ENCODE peak calls at places on chromosome 5, in ten cellular contexts. One of them, this sample, is unnamed.

GRCh38 chr5:139394123-139394653 is 716 bp downstream of the PROB1 start:
- DNase-seq in RWPE1: no peak
- DNase-seq in Peyer's patch: no peak
- DNase-seq in CD4-positive, CD25-positive, alpha-beta regulatory T cell: peak
- DNase-seq in mammary epithelial cell: no peak
- DNase-seq in pancreas: peak
- DNase-seq in right lobe of liver: no peak
- DNase-seq in CD8-positive, alpha-beta T cell: no peak
- DNase-seq in adrenal gland: peak
- DNase-seq in IMR-90: no peak
- DNase-seq in this sample: no peak

GRCh38 chr5:43000198-43000840 is 39.8 kb downstream of the ANXA2R start:
- DNase-seq in RWPE1: no peak
- DNase-seq in Peyer's patch: no peak
- DNase-seq in CD4-positive, CD25-positive, alpha-beta regulatory T cell: no peak
- DNase-seq in mammary epithelial cell: peak
- DNase-seq in pancreas: peak
- DNase-seq in right lobe of liver: no peak
- DNase-seq in CD8-positive, alpha-beta T cell: no peak
- DNase-seq in adrenal gland: peak
- DNase-seq in IMR-90: peak
- DNase-seq in this sample: no peak

GRCh38 chr5:157564149-157564711 is 11.3 kb downstream of the ADAM19 start:
- DNase-seq in RWPE1: no peak
- DNase-seq in Peyer's patch: no peak
- DNase-seq in CD4-positive, CD25-positive, alpha-beta regulatory T cell: no peak
- DNase-seq in mammary epithelial cell: no peak
- DNase-seq in pancreas: no peak
- DNase-seq in right lobe of liver: peak
- DNase-seq in CD8-positive, alpha-beta T cell: no peak
- DNase-seq in adrenal gland: no peak
- DNase-seq in IMR-90: no peak
- DNase-seq in this sample: no peak

GRCh38 chr5:173602423-173602822 is 14.0 kb downstream of the BOD1 start:
- DNase-seq in RWPE1: no peak
- DNase-seq in Peyer's patch: no peak
- DNase-seq in CD4-positive, CD25-positive, alpha-beta regulatory T cell: no peak
- DNase-seq in mammary epithelial cell: no peak
- DNase-seq in pancreas: no peak
- DNase-seq in right lobe of liver: no peak
- DNase-seq in CD8-positive, alpha-beta T cell: no peak
- DNase-seq in adrenal gland: peak
- DNase-seq in IMR-90: peak
- DNase-seq in this sample: no peak

GRCh38 chr5:113202904-113203716 is 226.5 kb downstream of the DCP2 start:
- DNase-seq in RWPE1: peak
- DNase-seq in Peyer's patch: no peak
- DNase-seq in CD4-positive, CD25-positive, alpha-beta regulatory T cell: no peak
- DNase-seq in mammary epithelial cell: no peak
- DNase-seq in pancreas: peak
- DNase-seq in right lobe of liver: peak
- DNase-seq in CD8-positive, alpha-beta T cell: no peak
- DNase-seq in adrenal gland: no peak
- DNase-seq in IMR-90: peak
- DNase-seq in this sample: peak

GRCh38 chr5:394671-395155 is 48.3 kb upstream of the EXOC3 start:
- DNase-seq in RWPE1: no peak
- DNase-seq in Peyer's patch: peak
- DNase-seq in CD4-positive, CD25-positive, alpha-beta regulatory T cell: no peak
- DNase-seq in mammary epithelial cell: no peak
- DNase-seq in pancreas: no peak
- DNase-seq in right lobe of liver: no peak
- DNase-seq in CD8-positive, alpha-beta T cell: no peak
- DNase-seq in adrenal gland: no peak
- DNase-seq in IMR-90: no peak
- DNase-seq in this sample: no peak

GRCh38 chr5:116834796-116835515 is 260.3 kb upstream of the SEMA6A start:
- DNase-seq in RWPE1: no peak
- DNase-seq in Peyer's patch: no peak
- DNase-seq in CD4-positive, CD25-positive, alpha-beta regulatory T cell: no peak
- DNase-seq in mammary epithelial cell: no peak
- DNase-seq in pancreas: no peak
- DNase-seq in right lobe of liver: no peak
- DNase-seq in CD8-positive, alpha-beta T cell: no peak
- DNase-seq in adrenal gland: no peak
- DNase-seq in IMR-90: no peak
- DNase-seq in this sample: no peak

GRCh38 chr5:55911784-55912653 is 60.9 kb downstream of the IL31RA start:
- DNase-seq in RWPE1: no peak
- DNase-seq in Peyer's patch: no peak
- DNase-seq in CD4-positive, CD25-positive, alpha-beta regulatory T cell: no peak
- DNase-seq in mammary epithelial cell: no peak
- DNase-seq in pancreas: no peak
- DNase-seq in right lobe of liver: no peak
- DNase-seq in CD8-positive, alpha-beta T cell: no peak
- DNase-seq in adrenal gland: no peak
- DNase-seq in IMR-90: peak
- DNase-seq in this sample: no peak

GRCh38 chr5:177194278-177194677 is 60.7 kb downstream of the NSD1 start:
- DNase-seq in RWPE1: peak
- DNase-seq in Peyer's patch: no peak
- DNase-seq in CD4-positive, CD25-positive, alpha-beta regulatory T cell: no peak
- DNase-seq in mammary epithelial cell: peak
- DNase-seq in pancreas: no peak
- DNase-seq in right lobe of liver: no peak
- DNase-seq in CD8-positive, alpha-beta T cell: no peak
- DNase-seq in adrenal gland: peak
- DNase-seq in IMR-90: peak
- DNase-seq in this sample: peak

GRCh38 chr5:55636711-55637110 is 75.4 kb downstream of the SLC38A9 start:
- DNase-seq in RWPE1: peak
- DNase-seq in Peyer's patch: no peak
- DNase-seq in CD4-positive, CD25-positive, alpha-beta regulatory T cell: no peak
- DNase-seq in mammary epithelial cell: no peak
- DNase-seq in pancreas: no peak
- DNase-seq in right lobe of liver: peak
- DNase-seq in CD8-positive, alpha-beta T cell: no peak
- DNase-seq in adrenal gland: peak
- DNase-seq in IMR-90: peak
- DNase-seq in this sample: no peak

GRCh38 chr5:3593771-3594513 is 1.7 kb upstream of the IRX1 start:
- DNase-seq in RWPE1: no peak
- DNase-seq in Peyer's patch: no peak
- DNase-seq in CD4-positive, CD25-positive, alpha-beta regulatory T cell: no peak
- DNase-seq in mammary epithelial cell: peak
- DNase-seq in pancreas: no peak
- DNase-seq in right lobe of liver: no peak
- DNase-seq in CD8-positive, alpha-beta T cell: no peak
- DNase-seq in adrenal gland: no peak
- DNase-seq in IMR-90: no peak
- DNase-seq in this sample: no peak

GRCh38 chr5:89556215-89557009 is 673.4 kb upstream of the MEF2C start:
- DNase-seq in RWPE1: peak
- DNase-seq in Peyer's patch: no peak
- DNase-seq in CD4-positive, CD25-positive, alpha-beta regulatory T cell: no peak
- DNase-seq in mammary epithelial cell: peak
- DNase-seq in pancreas: no peak
- DNase-seq in right lobe of liver: no peak
- DNase-seq in CD8-positive, alpha-beta T cell: no peak
- DNase-seq in adrenal gland: peak
- DNase-seq in IMR-90: peak
- DNase-seq in this sample: peak

GRCh38 chr5:170120576-170120975 is 14.9 kb downstream of the FOXI1 start:
- DNase-seq in RWPE1: no peak
- DNase-seq in Peyer's patch: no peak
- DNase-seq in CD4-positive, CD25-positive, alpha-beta regulatory T cell: no peak
- DNase-seq in mammary epithelial cell: peak
- DNase-seq in pancreas: no peak
- DNase-seq in right lobe of liver: no peak
- DNase-seq in CD8-positive, alpha-beta T cell: no peak
- DNase-seq in adrenal gland: no peak
- DNase-seq in IMR-90: peak
- DNase-seq in this sample: peak
- H3K27ac ChIP-seq in RWPE1: no peak
- H3K27ac ChIP-seq in Peyer's patch: no peak
- H3K27ac ChIP-seq in CD4-positive, CD25-positive, alpha-beta regulatory T cell: no peak
- H3K27ac ChIP-seq in mammary epithelial cell: peak
- H3K27ac ChIP-seq in pancreas: no peak
- H3K27ac ChIP-seq in right lobe of liver: no peak
- H3K27ac ChIP-seq in CD8-positive, alpha-beta T cell: no peak
- H3K27ac ChIP-seq in adrenal gland: no peak
- H3K27ac ChIP-seq in IMR-90: peak
- H3K27ac ChIP-seq in this sample: no peak

DNA sequence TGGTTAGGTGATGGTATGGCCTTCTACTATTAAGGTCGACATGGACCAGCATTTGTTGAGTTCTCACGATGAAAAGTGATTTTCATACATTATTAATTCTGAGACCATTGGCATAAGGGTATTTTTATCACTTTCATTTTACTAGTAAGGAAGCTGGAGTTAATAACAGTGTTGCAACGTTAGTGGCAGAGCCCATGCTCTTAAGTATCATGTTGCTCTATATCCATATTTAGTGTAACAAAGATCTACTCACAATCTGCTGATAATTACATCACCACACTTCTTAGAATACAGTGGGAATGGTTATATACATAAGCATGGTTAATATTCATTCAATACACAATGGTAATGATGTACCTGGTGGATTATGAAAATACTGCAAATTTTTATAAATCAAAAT is 81.9 kb downstream of the PRR16 start:
- DNase-seq in RWPE1: no peak
- DNase-seq in Peyer's patch: no peak
- DNase-seq in CD4-positive, CD25-positive, alpha-beta regulatory T cell: no peak
- DNase-seq in mammary epithelial cell: no peak
- DNase-seq in pancreas: no peak
- DNase-seq in right lobe of liver: no peak
- DNase-seq in CD8-positive, alpha-beta T cell: no peak
- DNase-seq in adrenal gland: no peak
- DNase-seq in IMR-90: peak
- DNase-seq in this sample: no peak
- H3K27ac ChIP-seq in RWPE1: no peak
- H3K27ac ChIP-seq in Peyer's patch: no peak
- H3K27ac ChIP-seq in CD4-positive, CD25-positive, alpha-beta regulatory T cell: no peak
- H3K27ac ChIP-seq in mammary epithelial cell: no peak
- H3K27ac ChIP-seq in pancreas: no peak
- H3K27ac ChIP-seq in right lobe of liver: no peak
- H3K27ac ChIP-seq in CD8-positive, alpha-beta T cell: no peak
- H3K27ac ChIP-seq in adrenal gland: no peak
- H3K27ac ChIP-seq in IMR-90: no peak
- H3K27ac ChIP-seq in this sample: no peak

GRCh38 chr5:137184734-137185133 is 314.4 kb downstream of the SPOCK1 start:
- DNase-seq in RWPE1: no peak
- DNase-seq in Peyer's patch: no peak
- DNase-seq in CD4-positive, CD25-positive, alpha-beta regulatory T cell: no peak
- DNase-seq in mammary epithelial cell: no peak
- DNase-seq in pancreas: no peak
- DNase-seq in right lobe of liver: no peak
- DNase-seq in CD8-positive, alpha-beta T cell: no peak
- DNase-seq in adrenal gland: no peak
- DNase-seq in IMR-90: no peak
- DNase-seq in this sample: no peak
- H3K27ac ChIP-seq in RWPE1: no peak
- H3K27ac ChIP-seq in Peyer's patch: no peak
- H3K27ac ChIP-seq in CD4-positive, CD25-positive, alpha-beta regulatory T cell: no peak
- H3K27ac ChIP-seq in mammary epithelial cell: no peak
- H3K27ac ChIP-seq in pancreas: no peak
- H3K27ac ChIP-seq in right lobe of liver: no peak
- H3K27ac ChIP-seq in CD8-positive, alpha-beta T cell: no peak
- H3K27ac ChIP-seq in adrenal gland: no peak
- H3K27ac ChIP-seq in IMR-90: no peak
- H3K27ac ChIP-seq in this sample: no peak

DNA sequence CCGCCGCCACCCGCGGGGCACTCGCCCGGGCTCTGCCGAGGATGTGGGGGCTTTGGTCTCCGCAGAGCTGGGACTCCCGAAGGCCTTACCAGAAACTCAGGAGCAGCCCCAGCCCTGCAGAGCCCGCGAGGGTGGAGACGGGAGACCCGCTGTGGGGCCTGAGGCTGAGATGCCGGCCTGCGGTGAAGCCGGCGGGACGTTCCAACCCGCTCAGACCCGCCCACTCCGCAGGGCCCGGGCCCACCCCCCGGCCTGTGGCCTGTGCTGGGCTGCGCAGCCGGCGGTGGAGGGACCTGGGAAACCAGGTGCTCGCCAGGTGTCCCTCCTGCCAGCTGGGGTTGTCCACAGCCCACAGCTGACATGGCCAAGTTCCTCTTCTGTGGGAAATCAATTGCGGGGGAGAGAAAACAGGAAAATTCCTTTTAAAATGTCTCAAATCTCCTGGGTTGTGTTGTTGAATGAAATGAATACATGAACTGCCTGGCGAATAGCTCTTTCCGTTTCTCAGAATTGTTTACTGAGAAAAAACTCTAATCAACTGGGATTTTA is 48.9 kb upstream of the IRX4 start:
- DNase-seq in RWPE1: no peak
- DNase-seq in Peyer's patch: no peak
- DNase-seq in CD4-positive, CD25-positive, alpha-beta regulatory T cell: no peak
- DNase-seq in mammary epithelial cell: peak
- DNase-seq in pancreas: peak
- DNase-seq in right lobe of liver: peak
- DNase-seq in CD8-positive, alpha-beta T cell: no peak
- DNase-seq in adrenal gland: no peak
- DNase-seq in IMR-90: no peak
- DNase-seq in this sample: peak
- H3K27ac ChIP-seq in RWPE1: peak
- H3K27ac ChIP-seq in Peyer's patch: no peak
- H3K27ac ChIP-seq in CD4-positive, CD25-positive, alpha-beta regulatory T cell: no peak
- H3K27ac ChIP-seq in mammary epithelial cell: peak
- H3K27ac ChIP-seq in pancreas: peak
- H3K27ac ChIP-seq in right lobe of liver: no peak
- H3K27ac ChIP-seq in CD8-positive, alpha-beta T cell: no peak
- H3K27ac ChIP-seq in adrenal gland: no peak
- H3K27ac ChIP-seq in IMR-90: no peak
- H3K27ac ChIP-seq in this sample: peak

GRCh38 chr5:136615251-136615650 is 249.9 kb upstream of the TRPC7 start:
- DNase-seq in RWPE1: no peak
- DNase-seq in Peyer's patch: no peak
- DNase-seq in CD4-positive, CD25-positive, alpha-beta regulatory T cell: no peak
- DNase-seq in mammary epithelial cell: no peak
- DNase-seq in pancreas: no peak
- DNase-seq in right lobe of liver: no peak
- DNase-seq in CD8-positive, alpha-beta T cell: no peak
- DNase-seq in adrenal gland: no peak
- DNase-seq in IMR-90: no peak
- DNase-seq in this sample: no peak
- H3K27ac ChIP-seq in RWPE1: no peak
- H3K27ac ChIP-seq in Peyer's patch: no peak
- H3K27ac ChIP-seq in CD4-positive, CD25-positive, alpha-beta regulatory T cell: no peak
- H3K27ac ChIP-seq in mammary epithelial cell: no peak
- H3K27ac ChIP-seq in pancreas: no peak
- H3K27ac ChIP-seq in right lobe of liver: no peak
- H3K27ac ChIP-seq in CD8-positive, alpha-beta T cell: no peak
- H3K27ac ChIP-seq in adrenal gland: no peak
- H3K27ac ChIP-seq in IMR-90: no peak
- H3K27ac ChIP-seq in this sample: no peak

GRCh38 chr5:160356550-160357347 is 13.7 kb downstream of the C1QTNF2 start:
- DNase-seq in RWPE1: no peak
- DNase-seq in Peyer's patch: no peak
- DNase-seq in CD4-positive, CD25-positive, alpha-beta regulatory T cell: no peak
- DNase-seq in mammary epithelial cell: no peak
- DNase-seq in pancreas: no peak
- DNase-seq in right lobe of liver: no peak
- DNase-seq in CD8-positive, alpha-beta T cell: no peak
- DNase-seq in adrenal gland: no peak
- DNase-seq in IMR-90: no peak
- DNase-seq in this sample: no peak
- H3K27ac ChIP-seq in RWPE1: no peak
- H3K27ac ChIP-seq in Peyer's patch: no peak
- H3K27ac ChIP-seq in CD4-positive, CD25-positive, alpha-beta regulatory T cell: no peak
- H3K27ac ChIP-seq in mammary epithelial cell: no peak
- H3K27ac ChIP-seq in pancreas: no peak
- H3K27ac ChIP-seq in right lobe of liver: no peak
- H3K27ac ChIP-seq in CD8-positive, alpha-beta T cell: no peak
- H3K27ac ChIP-seq in adrenal gland: no peak
- H3K27ac ChIP-seq in IMR-90: no peak
- H3K27ac ChIP-seq in this sample: no peak

This sample was measured in foreskin keratinocyte.